ENCODE peak calls at places on chromosome 18, in ten cellular contexts. W, X, L, K, J, U, H, O, A and V are unnamed samples.

GRCh38 chr18:63850010-63850409 is 37.5 kb upstream of the SERPINB2 start:
- DNase-seq in O (peak), H (no peak), J (peak), W (peak), K (no peak), X (peak), U (no peak), A (no peak), L (peak), V (peak)

GRCh38 chr18:78587096-78587495 is 392.5 kb upstream of the SALL3 start:
- DNase-seq in U (no peak), O (no peak), K (no peak), W (no peak), A (no peak), J (no peak), X (no peak), L (no peak), H (no peak), V (no peak)

GRCh38 chr18:53380063-53380639 is 844.3 kb downstream of the MBD2 start:
- DNase-seq in H (no peak), K (no peak), A (no peak), L (peak), J (no peak), W (peak), X (no peak), O (peak), U (no peak), V (peak)

GRCh38 chr18:77321823-77322805 is 72.5 kb downstream of the GALR1 start:
- DNase-seq in A (no peak), X (no peak), J (no peak), H (no peak), U (no peak), W (no peak), O (no peak), K (no peak), L (no peak), V (no peak)

GRCh38 chr18:28108801-28109200 is 68.1 kb downstream of the CDH2 start:
- DNase-seq in U (no peak), J (no peak), H (no peak), K (no peak), A (no peak), L (no peak), X (no peak), O (no peak), W (no peak), V (no peak)

GRCh38 chr18:79791141-79791972 is 6.4 kb upstream of the KCNG2 start:
- DNase-seq in A (no peak), U (no peak), H (no peak), J (peak), W (no peak), K (no peak), L (peak), O (no peak), X (peak), V (no peak)

GRCh38 chr18:53153800-53154199 is 813.8 kb downstream of the DCC start:
- DNase-seq in L (no peak), U (no peak), O (no peak), W (no peak), K (no peak), H (no peak), A (no peak), X (no peak), J (no peak), V (no peak)

GRCh38 chr18:2903006-2903405 is 56.2 kb downstream of the EMILIN2 start:
- DNase-seq in O (no peak), U (no peak), H (no peak), A (no peak), K (no peak), L (no peak), J (no peak), W (no peak), X (no peak), V (no peak)

GRCh38 chr18:23568739-23569138 is 17.6 kb downstream of the NPC1 start:
- DNase-seq in X (no peak), U (no peak), A (no peak), K (no peak), W (no peak), O (no peak), L (no peak), H (no peak), J (no peak), V (no peak)

GRCh38 chr18:3816601-3817363 is 366.8 kb downstream of the TGIF1 start:
- DNase-seq in K (no peak), X (peak), W (peak), J (no peak), L (no peak), A (no peak), O (no peak), U (no peak), H (no peak), V (peak)

GRCh38 chr18:3313685-3314084 is 51.8 kb downstream of the MYL12B start:
- DNase-seq in X (no peak), H (no peak), L (no peak), W (no peak), K (no peak), O (no peak), U (no peak), A (no peak), J (no peak), V (no peak)

GRCh38 chr18:63725682-63726480 is 23.1 kb downstream of the SERPINB11 start:
- DNase-seq in K (no peak), L (peak), H (no peak), W (no peak), J (no peak), X (no peak), O (no peak), A (no peak), U (no peak), V (peak)

GRCh38 chr18:904135-905090 is at the start of gene ADCYAP1:
- DNase-seq in A (no peak), H (no peak), L (peak), X (no peak), K (no peak), W (no peak), O (no peak), U (no peak), J (no peak), V (peak)

GRCh38 chr18:41326311-41326710 is 628.7 kb upstream of the PIK3C3 start:
- DNase-seq in O (no peak), K (no peak), W (no peak), L (no peak), J (no peak), X (no peak), A (no peak), H (no peak), U (no peak), V (no peak)

GRCh38 chr18:24026457-24026856 is 11.9 kb downstream of the TTC39C start:
- DNase-seq in U (no peak), A (no peak), L (no peak), X (no peak), K (no peak), J (no peak), H (no peak), O (no peak), W (peak), V (no peak)

GRCh38 chr18:3688682-3689081 is 238.7 kb downstream of the TGIF1 start:
- DNase-seq in L (no peak), U (no peak), O (no peak), A (no peak), J (no peak), K (no peak), W (peak), X (peak), H (no peak), V (peak)

GRCh38 chr18:2627821-2628276 is 27.7 kb upstream of the SMCHD1 start:
- DNase-seq in U (no peak), O (no peak), W (no peak), A (no peak), X (no peak), L (no peak), K (no peak), J (no peak), H (no peak), V (no peak)

GRCh38 chr18:832085-832681 is 20.1 kb upstream of the YES1 start:
- DNase-seq in O (no peak), U (no peak), W (peak), J (no peak), L (peak), X (no peak), A (no peak), K (no peak), H (no peak), V (peak)

GRCh38 chr18:77071711-77072292 is 60.8 kb downstream of the MBP start:
- DNase-seq in K (no peak), L (no peak), J (no peak), H (peak), X (peak), U (peak), W (no peak), O (no peak), A (no peak), V (no peak)

GRCh38 chr18:58058720-58059119 is 14.7 kb downstream of the NEDD4L start:
- DNase-seq in A (no peak), H (no peak), U (no peak), X (no peak), L (no peak), O (no peak), K (no peak), J (no peak), W (no peak), V (no peak)

GRCh38 chr18:74132201-74132600 is 15.4 kb downstream of the FBXO15 start:
- DNase-seq in O (no peak), L (no peak), A (no peak), J (no peak), X (no peak), W (no peak), U (no peak), K (no peak), H (no peak), V (no peak)

GRCh38 chr18:50786851-50787250 is 33.0 kb downstream of the MRO start:
- DNase-seq in K (no peak), O (no peak), J (no peak), W (no peak), H (no peak), X (no peak), U (no peak), A (no peak), L (no peak), V (no peak)